ENCODE peak calls at places on chromosomes 7 and 10, in five cellular contexts. M, A, P, D and Y are unnamed samples. For H3K36me3, the result is how much of the 10 kb centered on the place peaks cover.

GRCh38 chr7:93228302-93228701 is 2.0 kb upstream of the HEPACAM2 start:
- DNase-seq in M (peak), A (peak), P (peak), D (no peak), Y (peak)

GRCh38 chr7:82961240-82961639 is 201.4 kb downstream of the PCLO start:
- DNase-seq in M (no peak), A (no peak), P (no peak), D (no peak), Y (peak)

GRCh38 chr10:49074836-49075235 is 40.5 kb downstream of the VSTM4 start:
- DNase-seq in M (no peak), A (no peak), P (no peak), D (no peak), Y (no peak)

GRCh38 chr7:4247106-4247876 is 434.8 kb upstream of the FOXK1 start:
- DNase-seq in M (no peak), A (no peak), P (no peak), D (peak), Y (no peak)

GRCh38 chr10:49598164-49598856 is 11.8 kb upstream of the SLC18A3 start:
- DNase-seq in M (no peak), A (no peak), P (no peak), D (no peak), Y (no peak)

GRCh38 chr7:111835066-111835465 is 272.8 kb upstream of the IMMP2L start:
- DNase-seq in M (peak), A (no peak), P (peak), D (no peak), Y (peak)

GRCh38 chr10:123967626-123968243 is 76.1 kb upstream of the CPXM2 start:
- DNase-seq in M (peak), A (peak), P (peak), D (peak), Y (peak)

GRCh38 chr7:47846117-47846836 is 102.0 kb downstream of the PKD1L1 start:
- DNase-seq in M (peak), A (no peak), P (peak), D (no peak), Y (peak)

GRCh38 chr10:73225518-73225917 is 21.5 kb downstream of the DNAJC9 start:
- DNase-seq in M (peak), A (no peak), P (no peak), D (no peak), Y (peak)

GRCh38 chr10:118501637-118502440 is 93.6 kb downstream of the PRLHR start:
- DNase-seq in M (no peak), A (no peak), P (no peak), D (no peak), Y (peak)

GRCh38 chr7:4799508-4800268 is 24.3 kb downstream of the AP5Z1 start:
- DNase-seq in M (no peak), A (no peak), P (no peak), D (peak), Y (peak)

GRCh38 chr7:98653601-98654310 is 36.7 kb downstream of the NPTX2 start:
- DNase-seq in M (no peak), A (no peak), P (no peak), D (peak), Y (no peak)

GRCh38 chr7:20220824-20221547 is 3.8 kb upstream of the MACC1 start:
- DNase-seq in M (peak), A (peak), P (no peak), D (no peak), Y (peak)

GRCh38 chr10:11602919-11603523 is 8.4 kb downstream of the USP6NL start:
- DNase-seq in M (peak), A (no peak), P (peak), D (no peak), Y (no peak)

GRCh38 chr7:11185179-11185578 is 211.5 kb downstream of the PHF14 start:
- DNase-seq in M (peak), A (no peak), P (no peak), D (no peak), Y (peak)

GRCh38 chr10:118569241-118569881 is 26.1 kb downstream of the PRLHR start:
- DNase-seq in M (peak), A (no peak), P (no peak), D (no peak), Y (peak)

GRCh38 chr10:8059191-8059936 is 4.9 kb downstream of the GATA3 start:
- DNase-seq in M (no peak), A (no peak), P (peak), D (no peak), Y (no peak)

GRCh38 chr7:130937830-130938229 is 203.8 kb upstream of the KLF14 start:
- DNase-seq in M (no peak), A (no peak), P (no peak), D (no peak), Y (no peak)

GRCh38 chr7:142689439-142690168 is 59.7 kb upstream of the PRSS1 start:
- DNase-seq in M (no peak), A (no peak), P (peak), D (no peak), Y (no peak)

GRCh38 chr10:50740351-50740688 is 584 bp downstream of the ASAH2B start:
- DNase-seq in M (peak), A (peak), P (peak), D (no peak), Y (peak)

GRCh38 chr7:26656735-26657134 is 207.7 kb downstream of the SKAP2 start:
- DNase-seq in M (no peak), A (no peak), P (no peak), D (no peak), Y (no peak)

GRCh38 chr7:149625947-149626392 is 128.4 kb upstream of the ZNF746 start:
- DNase-seq in M (no peak), A (no peak), P (no peak), D (no peak), Y (no peak)

GRCh38 chr7:1645071-1646015 is 24.7 kb upstream of the ELFN1 start:
- DNase-seq in M (no peak), A (no peak), P (no peak), D (no peak), Y (no peak)

GRCh38 chr7:8254667-8255066 is 7.3 kb downstream of the ICA1 start:
- DNase-seq in M (no peak), A (no peak), P (no peak), D (no peak), Y (no peak)

GRCh38 chr7:51311166-51311565 is 5.4 kb downstream of the COBL start:
- DNase-seq in M (no peak), A (no peak), P (no peak), D (no peak), Y (no peak)

GRCh38 chr10:31390804-31391203 is 71.8 kb downstream of the ZEB1 start:
- DNase-seq in M (no peak), A (no peak), P (no peak), D (no peak), Y (no peak)

GRCh38 chr10:23293145-23293724 is 51.4 kb downstream of the C10orf67 start:
- DNase-seq in M (peak), A (peak), P (peak), D (no peak), Y (peak)

GRCh38 chr7:41188163-41189130 is 514.4 kb downstream of the INHBA start:
- DNase-seq in M (peak), A (no peak), P (peak), D (no peak), Y (peak)

GRCh38 chr7:129091484-129092002 is 36.6 kb upstream of the TNPO3 start:
- DNase-seq in M (peak), A (peak), P (peak), D (peak), Y (peak)

GRCh38 chr7:79604841-79605240 is 151.4 kb upstream of the MAGI2 start:
- DNase-seq in M (no peak), A (no peak), P (peak), D (no peak), Y (no peak)

GRCh38 chr7:73870041-73870492 is 9.1 kb downstream of the TMEM270 start:
- DNase-seq in M (no peak), A (no peak), P (no peak), D (peak), Y (no peak)

GRCh38 chr10:130720235-130720634 is 584.0 kb downstream of the GLRX3 start:
- DNase-seq in M (no peak), A (no peak), P (no peak), D (peak), Y (no peak)

GRCh38 chr7:151278949-151279348 is 30.5 kb upstream of the SMARCD3 start:
- DNase-seq in M (no peak), A (no peak), P (no peak), D (peak), Y (no peak)

GRCh38 chr7:47525066-47525623 is 56.8 kb downstream of the TNS3 start:
- DNase-seq in M (no peak), A (no peak), P (no peak), D (peak), Y (no peak)

GRCh38 chr7:84317536-84317935 is 122.9 kb upstream of the SEMA3A start:
- DNase-seq in M (no peak), A (no peak), P (no peak), D (no peak), Y (no peak)

GRCh38 chr10:24128066-24128751 is 80.7 kb upstream of the KIAA1217 start:
- DNase-seq in M (no peak), A (no peak), P (no peak), D (no peak), Y (no peak)

GRCh38 chr10:70324341-70324861 is 40.6 kb upstream of the NPFFR1 start:
- DNase-seq in M (no peak), A (peak), P (no peak), D (no peak), Y (no peak)

GRCh38 chr10:71176661-71177060 is 35.7 kb upstream of the UNC5B start:
- DNase-seq in M (no peak), A (no peak), P (no peak), D (no peak), Y (no peak)

GRCh38 chr7:14432936-14433335 is 443.5 kb upstream of the ETV1 start:
- DNase-seq in M (no peak), A (no peak), P (no peak), D (no peak), Y (no peak)

GRCh38 chr7:507623-508305 is 11.9 kb downstream of the PDGFA start:
- DNase-seq in M (no peak), A (no peak), P (no peak), D (peak), Y (no peak)

GRCh38 chr7:506391-506831 is 13.2 kb downstream of the PDGFA start:
- DNase-seq in M (no peak), A (no peak), P (no peak), D (peak), Y (no peak)

GRCh38 chr7:505171-505570 is 14.5 kb downstream of the PDGFA start:
- DNase-seq in M (no peak), A (no peak), P (no peak), D (peak), Y (no peak)

GRCh38 chr7:508461-509170 is 11.0 kb downstream of the PDGFA start:
- DNase-seq in M (no peak), A (no peak), P (no peak), D (peak), Y (no peak)

GRCh38 chr7:506921-507622 is 12.6 kb downstream of the PDGFA start:
- DNase-seq in M (no peak), A (no peak), P (no peak), D (peak), Y (no peak)
- H3K27ac ChIP-seq in M (no peak), A (no peak), P (no peak), D (no peak), Y (no peak)

DNA sequence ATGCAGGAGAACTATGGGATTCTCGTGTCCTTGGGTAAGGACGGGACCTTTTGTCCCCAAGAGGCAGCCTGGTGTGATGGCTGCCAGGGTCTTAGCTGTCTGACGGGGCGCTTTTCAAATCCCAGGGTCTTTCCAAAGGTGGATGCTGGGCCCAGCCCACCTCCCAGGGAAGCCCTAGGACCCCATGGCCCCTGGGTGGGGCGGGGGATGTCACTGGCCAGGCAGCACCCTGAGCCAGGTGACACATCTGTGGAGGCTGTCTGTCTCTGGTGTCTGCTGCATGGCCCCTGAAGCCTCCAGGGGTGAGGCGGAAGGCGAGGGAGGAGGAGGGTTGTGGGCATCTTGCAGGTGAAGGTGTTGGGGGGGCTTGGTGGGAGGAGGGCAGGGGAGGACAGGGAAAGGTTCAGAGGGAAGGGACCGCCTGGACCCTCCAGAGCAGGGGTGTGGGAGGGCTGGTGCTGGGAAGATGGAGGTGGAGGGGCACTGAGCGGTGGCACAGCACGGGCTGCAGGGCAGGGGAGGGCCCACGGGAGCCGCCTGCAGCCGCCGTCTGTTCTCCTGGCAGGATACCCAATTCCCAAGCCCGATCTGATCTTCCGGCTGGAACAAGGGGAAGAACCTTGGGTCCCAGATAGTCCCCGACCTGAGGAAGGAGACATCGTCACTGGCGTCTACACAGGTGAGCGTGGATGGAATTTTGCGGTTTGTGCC is 7.0 kb downstream of the ZNF316 start:
- DNase-seq in M (no peak), A (no peak), P (no peak), D (no peak), Y (no peak)
- H3K36me3 ChIP-seq in M (half or more), A (under half), P (under half), D (under half), Y (under half)

GRCh38 chr10:125871341-125871740 is 9.8 kb downstream of the DHX32 start:
- DNase-seq in M (peak), A (no peak), P (no peak), D (no peak), Y (no peak)
- H3K27ac ChIP-seq in M (peak), A (no peak), P (no peak), D (no peak), Y (no peak)

GRCh38 chr10:101650841-101651240 is 44.1 kb downstream of the FBXW4 start:
- DNase-seq in M (no peak), A (no peak), P (no peak), D (no peak), Y (no peak)

GRCh38 chr10:101649530-101650085 is 45.4 kb downstream of the FBXW4 start:
- DNase-seq in M (no peak), A (no peak), P (no peak), D (no peak), Y (peak)

GRCh38 chr10:101655581-101655980 is 39.4 kb downstream of the FBXW4 start:
- DNase-seq in M (peak), A (no peak), P (no peak), D (no peak), Y (peak)

GRCh38 chr10:101656915-101657314 is 38.1 kb downstream of the FBXW4 start:
- DNase-seq in M (no peak), A (no peak), P (no peak), D (no peak), Y (no peak)

DNA sequence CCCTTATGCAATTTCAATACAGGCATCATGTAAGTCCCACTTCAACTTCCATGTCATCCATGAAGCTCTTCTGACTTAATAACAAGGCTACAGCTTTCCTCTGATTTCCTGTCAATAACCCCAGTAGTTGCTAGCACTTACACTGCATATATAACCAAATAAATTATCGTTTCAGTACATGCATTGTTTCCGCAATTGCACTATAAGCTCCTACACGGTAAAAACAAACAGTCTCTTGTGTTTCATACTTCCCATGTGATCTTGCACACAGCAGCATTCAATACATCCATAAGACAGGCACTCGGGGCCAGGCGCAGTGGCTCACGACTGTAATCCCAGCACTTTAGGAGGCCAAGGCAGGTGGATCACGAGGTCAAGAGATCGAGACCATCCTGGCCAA is 41.4 kb downstream of the FBXW4 start:
- DNase-seq in M (no peak), A (no peak), P (no peak), D (no peak), Y (no peak)
- H3K36me3 ChIP-seq in M (under half), A (under half), P (under half), D (under half), Y (under half)